ENCODE peak calls at places on chromosomes 16 and 17, in ten cellular contexts. J is stimulated activated CD8-positive, alpha-beta memory T cell treated with anti-CD3 and anti-CD28 coated beads, Interleukin-7, amount 100 ng/mL, for 24 hours; M is bronchial epithelial cell; Z is MM.1S; V is GM23248; W is dermis blood vessel endothelial cell; N is astrocyte of the cerebellum; H is activated CD4-positive, alpha-beta T cell treated with anti-CD3 and anti-CD28 coated beads, Interleukin-2, amount 50 U/mL, for 48 hours; R is AG08395; S is frontal cortex. E is an unnamed sample.

GRCh38 chr17:64739316-64740058 is 77.4 kb upstream of the SMURF2 start:
- DNase-seq in J (no peak), N (no peak), R (no peak), H (no peak), S (no peak), W (peak), V (peak), Z (no peak), M (peak), E (peak)

GRCh38 chr17:46013127-46013501 is 14.1 kb downstream of the STH start:
- DNase-seq in M (no peak), V (no peak), N (no peak), H (no peak), R (no peak), S (no peak), Z (no peak), J (no peak), W (no peak), E (no peak)

GRCh38 chr17:74297941-74298340 is 23.9 kb downstream of the DNAI2 start:
- DNase-seq in S (no peak), H (peak), W (no peak), N (no peak), V (peak), M (peak), Z (no peak), J (no peak), R (no peak), E (no peak)

GRCh38 chr17:17669081-17669850 is 12.0 kb upstream of the RAI1 start:
- DNase-seq in V (no peak), S (no peak), R (no peak), Z (no peak), J (no peak), H (no peak), W (no peak), M (no peak), N (no peak), E (no peak)

GRCh38 chr17:50278526-50279180 is 4.4 kb downstream of the TMEM92 start:
- DNase-seq in N (no peak), J (no peak), R (no peak), Z (no peak), H (no peak), S (no peak), V (no peak), M (no peak), W (no peak), E (no peak)

GRCh38 chr17:41710472-41711090 is 1.6 kb upstream of the GAST start:
- DNase-seq in V (peak), J (no peak), N (peak), W (peak), Z (no peak), M (peak), R (peak), S (no peak), H (no peak), E (peak)

GRCh38 chr17:30211371-30211770 is 24.1 kb downstream of the SLC6A4 start:
- DNase-seq in H (no peak), J (no peak), R (no peak), V (no peak), Z (no peak), S (no peak), N (no peak), W (no peak), M (no peak), E (no peak)

GRCh38 chr17:19327039-19327776 is 35.3 kb downstream of the B9D1 start:
- DNase-seq in S (no peak), M (peak), Z (no peak), N (peak), W (no peak), H (no peak), J (no peak), R (peak), V (peak), E (no peak)

GRCh38 chr16:3070608-3071111 is 5.2 kb downstream of the IL32 start:
- DNase-seq in N (no peak), H (peak), V (no peak), R (no peak), M (no peak), W (no peak), S (no peak), J (no peak), Z (no peak), E (no peak)

GRCh38 chr17:80695979-80696378 is 151.3 kb downstream of the RPTOR start:
- DNase-seq in R (peak), M (no peak), W (peak), V (peak), S (no peak), H (no peak), N (no peak), J (no peak), Z (no peak), E (peak)

GRCh38 chr16:70770968-70771552 is 29.9 kb downstream of the VAC14 start:
- DNase-seq in M (peak), Z (no peak), N (no peak), W (peak), H (peak), S (peak), J (peak), R (peak), V (peak), E (peak)

GRCh38 chr16:56530872-56531271 is 11.0 kb upstream of the BBS2 start:
- DNase-seq in Z (no peak), M (no peak), W (peak), V (no peak), H (no peak), J (no peak), S (no peak), N (no peak), R (no peak), E (no peak)

GRCh38 chr16:9647981-9648701 is 534.1 kb downstream of the GRIN2A start:
- DNase-seq in W (peak), S (peak), Z (peak), R (peak), J (no peak), V (peak), N (no peak), H (no peak), M (peak), E (peak)

GRCh38 chr17:30005709-30006320 is 64.4 kb downstream of the EFCAB5 start:
- DNase-seq in N (no peak), M (peak), R (no peak), Z (no peak), W (no peak), J (no peak), S (no peak), V (peak), H (no peak), E (no peak)

GRCh38 chr17:6384481-6384880 is 50.4 kb downstream of the AIPL1 start:
- DNase-seq in S (no peak), Z (no peak), R (no peak), M (no peak), N (no peak), W (no peak), J (no peak), H (no peak), V (no peak), E (no peak)

GRCh38 chr16:88628512-88628974 is 9.8 kb upstream of the IL17C start:
- DNase-seq in J (no peak), W (peak), R (no peak), Z (no peak), H (no peak), M (no peak), V (no peak), N (no peak), S (no peak), E (peak)

GRCh38 chr17:284676-285355 is 67.8 kb downstream of the RPH3AL start:
- DNase-seq in N (no peak), S (no peak), J (no peak), V (no peak), R (no peak), W (no peak), M (no peak), Z (no peak), H (no peak), E (no peak)

GRCh38 chr17:7557825-7558543 is 566 bp upstream of the TNFSF13 start:
- DNase-seq in Z (peak), J (no peak), R (peak), M (peak), S (peak), V (peak), N (no peak), W (peak), H (no peak), E (peak)

GRCh38 chr16:55248058-55248457 is 75.9 kb upstream of the IRX6 start:
- DNase-seq in Z (no peak), R (no peak), S (no peak), W (no peak), H (no peak), M (no peak), J (no peak), V (peak), N (no peak), E (no peak)

GRCh38 chr16:86862596-86862995 is 284.2 kb downstream of the FOXL1 start:
- DNase-seq in J (no peak), Z (no peak), N (no peak), S (no peak), W (peak), R (no peak), M (no peak), H (no peak), V (no peak), E (peak)

GRCh38 chr16:56960681-56961281 is 969 bp upstream of the CETP start:
- DNase-seq in N (no peak), V (no peak), J (no peak), Z (no peak), R (no peak), W (no peak), M (no peak), H (no peak), S (no peak), E (no peak)

GRCh38 chr17:39750131-39751015 is 12.6 kb downstream of the GRB7 start:
- DNase-seq in V (no peak), J (no peak), Z (no peak), M (peak), W (no peak), R (no peak), N (no peak), H (no peak), S (no peak), E (no peak)

GRCh38 chr16:16861546-16861945 is 482.6 kb downstream of the NPIPA7 start:
- DNase-seq in S (peak), V (peak), W (peak), M (peak), H (peak), J (peak), Z (peak), R (peak), N (peak), E (no peak)

GRCh38 chr16:31129568-31130335 is 5.8 kb downstream of the PRSS8 start:
- DNase-seq in V (peak), S (no peak), M (no peak), Z (no peak), W (no peak), J (no peak), R (no peak), N (no peak), H (no peak), E (no peak)

GRCh38 chr17:40323731-40324650 is 15.0 kb downstream of the RARA start:
- DNase-seq in Z (peak), N (no peak), S (no peak), V (peak), J (no peak), H (peak), M (no peak), W (peak), R (peak), E (peak)

GRCh38 chr17:38510424-38511125 is 82.3 kb downstream of the ARHGAP23 start:
- DNase-seq in M (no peak), S (peak), Z (no peak), R (peak), J (no peak), N (no peak), H (no peak), V (no peak), W (no peak), E (no peak)

GRCh38 chr17:77318491-77319210 is 177.9 kb downstream of the SEC14L1 start:
- DNase-seq in Z (no peak), V (peak), S (no peak), H (no peak), J (no peak), R (peak), N (no peak), M (no peak), W (no peak), E (no peak)

GRCh38 chr17:65064452-65065019 is 8.0 kb upstream of the GNA13 start:
- DNase-seq in Z (no peak), W (peak), S (no peak), M (peak), V (peak), H (no peak), R (peak), J (no peak), N (no peak), E (no peak)

GRCh38 chr17:52049051-52049450 is 109.5 kb downstream of the CA10 start:
- DNase-seq in M (no peak), H (no peak), R (no peak), N (no peak), W (no peak), Z (peak), V (no peak), J (no peak), S (no peak), E (no peak)

GRCh38 chr17:19744922-19745757 is 3.0 kb downstream of the ALDH3A1 start:
- DNase-seq in M (peak), V (peak), W (peak), Z (peak), J (peak), H (peak), S (peak), R (peak), N (peak), E (peak)

GRCh38 chr17:72511874-72512273 is 391.1 kb downstream of the SOX9 start:
- DNase-seq in R (no peak), J (no peak), N (no peak), W (no peak), S (no peak), Z (no peak), H (no peak), V (no peak), M (no peak), E (no peak)

GRCh38 chr17:2123467-2124251 is 68.8 kb downstream of the HIC1 start:
- DNase-seq in N (no peak), W (peak), S (peak), M (peak), H (no peak), R (peak), J (no peak), Z (no peak), V (peak), E (peak)

GRCh38 chr17:47218896-47219430 is 9.8 kb downstream of the MYL4 start:
- DNase-seq in M (no peak), R (no peak), N (no peak), V (no peak), J (no peak), S (no peak), H (no peak), W (peak), Z (no peak), E (peak)

GRCh38 chr17:42276609-42277341 is 584 bp upstream of the STAT5B start:
- DNase-seq in M (peak), V (peak), W (peak), N (peak), S (no peak), J (no peak), H (peak), R (peak), Z (no peak), E (peak)